ENCODE peak calls at places on chromosomes 12 and 14, in ten cellular contexts. O, S, U, I, C, B, M, L, P and D are unnamed samples.

GRCh38 chr14:73761621-73762355 is 47.6 kb upstream of the PNMA1 start:
- DNase-seq in O (no peak), P (no peak), L (no peak), I (no peak), C (no peak), M (no peak), U (no peak), S (no peak), B (no peak), D (no peak)

GRCh38 chr14:53327716-53328115 is 174.6 kb upstream of the DDHD1 start:
- DNase-seq in I (no peak), S (peak; percentile 14), O (no peak), U (peak; percentile 65), M (no peak), P (no peak), C (no peak), B (no peak), L (no peak), D (peak; percentile 31)

GRCh38 chr12:64890873-64891468 is 66.5 kb downstream of the TBC1D30 start:
- DNase-seq in L (peak; percentile 72), B (no peak), M (peak; percentile 59), I (no peak), U (peak; percentile 73), C (no peak), O (no peak), P (peak; percentile 25), S (peak; percentile 97), D (no peak)

GRCh38 chr12:80701388-80701787 is 6.0 kb upstream of the MYF6 start:
- DNase-seq in P (no peak), M (no peak), B (no peak), U (no peak), S (no peak), L (peak; percentile 13), I (no peak), C (no peak), O (no peak), D (no peak)

GRCh38 chr12:113049976-113050742 is 6.4 kb upstream of the DTX1 start:
- DNase-seq in S (no peak), L (no peak), M (peak; percentile 32), B (no peak), P (no peak), I (no peak), C (no peak), U (peak; percentile 58), O (no peak), D (no peak)

GRCh38 chr12:52570511-52570910 is 3.1 kb downstream of the KRT74 start:
- DNase-seq in C (no peak), P (no peak), L (no peak), U (no peak), B (no peak), M (no peak), S (no peak), I (no peak), O (no peak), D (no peak)

GRCh38 chr12:80778005-80778541 is 61.4 kb downstream of the MYF5 start:
- DNase-seq in O (peak; percentile 33), M (peak; percentile 50), U (peak; percentile 71), L (peak; percentile 99), S (peak; percentile 67), P (peak; percentile 48), C (no peak), B (peak; percentile 58), I (no peak), D (peak; percentile 54)

GRCh38 chr12:110821917-110822316 is 24.9 kb upstream of the CCDC63 start:
- DNase-seq in L (peak; percentile 85), U (no peak), S (no peak), O (no peak), C (no peak), P (no peak), B (no peak), M (no peak), I (no peak), D (no peak)

GRCh38 chr12:45458238-45458637 is 242.3 kb downstream of the ANO6 start:
- DNase-seq in B (no peak), M (no peak), P (no peak), L (no peak), U (no peak), I (no peak), S (no peak), C (no peak), O (no peak), D (no peak)

GRCh38 chr12:113766133-113766879 is 199.8 kb downstream of the RBM19 start:
- DNase-seq in S (no peak), M (no peak), U (no peak), C (no peak), I (no peak), O (no peak), B (no peak), L (no peak), P (no peak), D (no peak)

GRCh38 chr14:51460051-51460450 is 191.7 kb upstream of the FRMD6 start:
- DNase-seq in L (no peak), P (no peak), S (no peak), O (no peak), B (no peak), C (no peak), U (no peak), M (no peak), I (no peak), D (no peak)

GRCh38 chr12:19998968-19999792 is 369.2 kb upstream of the PDE3A start:
- DNase-seq in C (no peak), O (no peak), I (no peak), L (no peak), M (no peak), B (no peak), P (no peak), U (no peak), S (no peak), D (no peak)

GRCh38 chr12:29238822-29239291 is 89.8 kb downstream of the FAR2 start:
- DNase-seq in O (no peak), C (no peak), S (no peak), M (no peak), L (no peak), B (no peak), U (no peak), P (no peak), I (no peak), D (no peak)

GRCh38 chr12:126518596-126519200 is 1453.5 kb downstream of the AACS start:
- DNase-seq in C (no peak), I (no peak), S (no peak), U (no peak), M (no peak), B (no peak), O (no peak), L (no peak), P (no peak), D (no peak)

GRCh38 chr12:116358850-116359761 is 81.6 kb upstream of the MED13L start:
- DNase-seq in C (peak; percentile 96), U (peak; percentile 91), S (peak; percentile 69), M (peak; percentile 90), B (peak; percentile 95), P (no peak), O (peak; percentile 98), I (peak; percentile 94), L (peak; percentile 70), D (peak; percentile 97)

GRCh38 chr12:131089526-131090253 is 136.0 kb downstream of the ADGRD1 start:
- DNase-seq in L (no peak), C (no peak), U (no peak), M (no peak), S (no peak), I (peak; percentile 14), O (no peak), B (peak; percentile 9), P (no peak), D (no peak)

GRCh38 chr12:52371716-52372115 is 4.4 kb upstream of the KRT85 start:
- DNase-seq in O (no peak), M (no peak), C (no peak), L (no peak), B (no peak), U (no peak), I (no peak), P (no peak), S (no peak), D (no peak)

GRCh38 chr12:30862486-30862885 is 64.1 kb upstream of the TSPAN11 start:
- DNase-seq in O (no peak), U (no peak), I (no peak), M (no peak), L (peak; percentile 36), S (peak; percentile 25), C (no peak), P (no peak), B (no peak), D (no peak)